ENCODE peak calls at places on chromosomes 6 and 20, in eight cellular contexts. K, L, C, B, W, J, G and T are unnamed samples.
A peak's percentile ranks its signal among the peaks of the same experiment; 100 is the strongest.

GRCh38 chr6:135250751-135251356 is 69.7 kb downstream of the MYB start:
- DNase-seq in K (peak; percentile 57), L (no peak), C (no peak), B (no peak), W (no peak), J (no peak), G (no peak), T (no peak)

GRCh38 chr6:23656257-23656731 is 469.7 kb upstream of the NRSN1 start:
- DNase-seq in K (no peak), L (no peak), C (no peak), B (no peak), W (no peak), J (peak; percentile 11), G (no peak), T (no peak)

GRCh38 chr6:106381871-106382270 is 21.4 kb downstream of the CRYBG1 start:
- DNase-seq in K (no peak), L (no peak), C (no peak), B (no peak), W (no peak), J (peak; percentile 17), G (no peak), T (no peak)

GRCh38 chr20:36823126-36823525 is 49.6 kb upstream of the DSN1 start:
- DNase-seq in K (no peak), L (no peak), C (no peak), B (no peak), W (no peak), J (no peak), G (no peak), T (no peak)

GRCh38 chr6:141406761-141407160 is 726.0 kb upstream of the GJE1 start:
- DNase-seq in K (no peak), L (no peak), C (no peak), B (no peak), W (no peak), J (no peak), G (no peak), T (no peak)

GRCh38 chr6:49341869-49342268 is 121.2 kb downstream of the MMUT start:
- DNase-seq in K (no peak), L (no peak), C (no peak), B (no peak), W (no peak), J (no peak), G (no peak), T (no peak)

GRCh38 chr20:39081255-39081654 is 119.1 kb downstream of the DHX35 start:
- DNase-seq in K (peak; percentile 89), L (peak; percentile 75), C (peak; percentile 33), B (peak; percentile 89), W (peak; percentile 80), J (peak; percentile 83), G (peak; percentile 80), T (no peak)

GRCh38 chr6:41371461-41371991 is 36.1 kb downstream of the NCR2 start:
- DNase-seq in K (peak; percentile 65), L (peak; percentile 42), C (no peak), B (peak; percentile 73), W (no peak), J (peak; percentile 78), G (no peak), T (no peak)

GRCh38 chr6:26305097-26305841 is 59.7 kb upstream of the BTN3A2 start:
- DNase-seq in K (peak; percentile 83), L (peak; percentile 87), C (no peak), B (peak; percentile 88), W (peak; percentile 45), J (peak; percentile 46), G (peak; percentile 56), T (peak; percentile 54)

GRCh38 chr6:27312146-27312949 is at the start of gene POM121L2:
- DNase-seq in K (peak; percentile 84), L (peak; percentile 28), C (no peak), B (peak; percentile 61), W (peak; percentile 76), J (peak; percentile 76), G (peak; percentile 38), T (peak; percentile 49)

GRCh38 chr6:139296927-139297326 is 5.1 kb upstream of the TXLNB start:
- DNase-seq in K (no peak), L (peak; percentile 69), C (no peak), B (peak; percentile 47), W (no peak), J (no peak), G (no peak), T (no peak)

GRCh38 chr6:112254921-112255320 is 554 bp upstream of the LAMA4 start:
- DNase-seq in K (no peak), L (no peak), C (no peak), B (no peak), W (no peak), J (no peak), G (no peak), T (no peak)

GRCh38 chr6:121688974-121689373 is 253.5 kb downstream of the GJA1 start:
- DNase-seq in K (no peak), L (no peak), C (no peak), B (no peak), W (no peak), J (no peak), G (no peak), T (no peak)

GRCh38 chr6:149750136-149750609 is 632 bp downstream of the PCMT1 start:
- DNase-seq in K (peak; percentile 77), L (peak; percentile 49), C (no peak), B (peak; percentile 60), W (peak; percentile 68), J (peak; percentile 64), G (peak; percentile 37), T (peak; percentile 54)

GRCh38 chr6:166683477-166683876 is 56.4 kb upstream of the RPS6KA2 start:
- DNase-seq in K (no peak), L (peak; percentile 39), C (no peak), B (no peak), W (no peak), J (no peak), G (no peak), T (no peak)

GRCh38 chr20:50467618-50468373 is 42.4 kb upstream of the PTPN1 start:
- DNase-seq in K (peak; percentile 44), L (peak; percentile 50), C (no peak), B (peak; percentile 75), W (no peak), J (peak; percentile 39), G (no peak), T (no peak)

GRCh38 chr6:33508935-33509926 is 54.9 kb downstream of the ZBTB9 start:
- DNase-seq in K (peak; percentile 28), L (no peak), C (no peak), B (no peak), W (no peak), J (no peak), G (no peak), T (no peak)

GRCh38 chr20:53872561-53873248 is 197.7 kb downstream of the BCAS1 start:
- DNase-seq in K (no peak), L (peak; percentile 30), C (peak; percentile 70), B (peak; percentile 39), W (peak; percentile 38), J (no peak), G (peak; percentile 33), T (no peak)

GRCh38 chr6:3456794-3457709 is at the start of gene SLC22A23:
- DNase-seq in K (peak; percentile 82), L (no peak), C (no peak), B (peak; percentile 46), W (peak; percentile 90), J (peak; percentile 85), G (peak; percentile 73), T (no peak)

GRCh38 chr20:63234693-63235398 is 859 bp upstream of the BIRC7 start:
- DNase-seq in K (peak; percentile 82), L (no peak), C (no peak), B (no peak), W (peak; percentile 55), J (peak; percentile 63), G (no peak), T (no peak)

GRCh38 chr6:88238065-88238464 is 71.9 kb upstream of the CNR1 start:
- DNase-seq in K (peak; percentile 51), L (no peak), C (peak; percentile 33), B (peak; percentile 75), W (peak; percentile 61), J (peak; percentile 45), G (no peak), T (no peak)
- TF ChIP-seq CTCF in K (peak; percentile 51), L (no peak), C (peak; percentile 64), B (peak; percentile 76), W (peak; percentile 62), J (no peak), G (no peak), T (no peak)

DNA sequence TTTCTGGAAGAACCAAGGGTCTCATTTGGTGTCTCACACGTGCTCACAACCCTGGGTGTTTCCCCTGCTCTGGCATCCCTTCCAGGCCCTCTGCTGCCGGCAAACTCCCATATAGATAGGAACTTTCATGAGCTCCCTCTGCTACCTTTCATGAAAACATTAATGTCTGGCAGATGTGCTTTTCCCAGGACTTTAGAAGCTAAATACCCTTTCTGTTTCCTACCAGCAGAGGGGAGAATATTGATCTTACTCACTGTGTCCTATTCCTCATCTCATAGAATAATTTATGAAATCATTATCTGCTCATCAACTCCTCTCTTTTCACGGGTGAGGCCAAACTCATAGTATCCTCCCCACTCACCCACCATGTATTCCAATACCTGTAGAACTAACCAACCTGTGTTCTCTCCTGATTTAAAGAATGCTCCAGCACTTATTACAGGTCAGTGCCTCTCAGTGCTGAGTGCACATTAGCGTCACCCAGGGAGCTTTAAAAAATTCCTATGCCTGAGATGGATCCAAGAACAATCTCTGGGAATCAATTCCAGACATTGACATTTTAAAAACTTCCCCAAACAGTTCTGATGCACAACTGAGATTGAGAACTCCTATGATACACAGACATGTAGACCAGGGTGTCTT is 298.5 kb upstream of the JAG1 start:
- DNase-seq in K (no peak), L (no peak), C (no peak), B (peak; percentile 26), W (no peak), J (no peak), G (no peak), T (no peak)
- TF ChIP-seq CTCF in K (no peak), L (no peak), C (no peak), B (peak; percentile 36), W (no peak), J (no peak), G (no peak), T (no peak)

GRCh38 chr6:83539678-83540077 is 27.3 kb downstream of the PRSS35 start:
- DNase-seq in K (no peak), L (no peak), C (no peak), B (no peak), W (no peak), J (no peak), G (no peak), T (no peak)

GRCh38 chr6:83536034-83536646 is 23.8 kb downstream of the PRSS35 start:
- DNase-seq in K (peak; percentile 74), L (peak; percentile 53), C (peak; percentile 8), B (peak; percentile 76), W (peak; percentile 34), J (peak; percentile 69), G (peak; percentile 27), T (no peak)

GRCh38 chr6:83536647-83537589 is 24.6 kb downstream of the PRSS35 start:
- DNase-seq in K (no peak), L (no peak), C (no peak), B (no peak), W (no peak), J (no peak), G (no peak), T (no peak)
- TF ChIP-seq CTCF in K (no peak), L (no peak), C (no peak), B (no peak), W (no peak), J (no peak), G (peak; percentile 22), T (no peak)

DNA sequence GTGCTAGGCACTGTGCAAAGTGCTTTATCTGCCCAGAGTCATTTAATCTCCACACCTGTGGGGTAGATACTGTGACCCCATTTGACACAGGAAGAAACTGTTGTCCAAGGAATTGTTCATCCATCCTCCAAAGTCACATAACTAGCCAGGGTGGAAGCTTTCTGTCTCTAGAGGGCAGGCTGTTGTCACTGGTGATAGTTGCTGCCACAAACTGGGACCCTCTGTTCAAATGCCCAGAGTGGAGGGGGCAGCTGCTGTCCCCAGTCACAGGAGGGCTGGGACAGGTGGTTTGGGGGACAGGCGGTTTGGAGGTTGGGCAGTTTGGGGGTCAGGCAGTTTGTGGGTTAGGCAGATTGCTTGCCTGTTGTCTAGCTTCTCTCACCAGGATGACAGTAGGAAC is 16.1 kb upstream of the TMEM242 start:
- DNase-seq in K (no peak), L (no peak), C (no peak), B (no peak), W (no peak), J (no peak), G (no peak), T (no peak)
- TF ChIP-seq CTCF in K (no peak), L (no peak), C (peak; percentile 48), B (peak; percentile 38), W (peak; percentile 39), J (peak; percentile 15), G (no peak), T (no peak)